ENCODE peak calls at places on chromosomes 12 and 14, in four cellular contexts. One of them, this sample, is unnamed.

GRCh38 chr12:55673638-55674037 is 34.1 kb downstream of the ITGA7 start:
- DNase-seq in adrenal gland: no peak
- DNase-seq in colonic mucosa: no peak
- DNase-seq in prostate gland: no peak
- DNase-seq in this sample: no peak

GRCh38 chr14:94392510-94392935 is 4.1 kb upstream of the SERPINA1 start:
- DNase-seq in prostate gland: no peak
- DNase-seq in adrenal gland: peak
- DNase-seq in colonic mucosa: no peak
- DNase-seq in this sample: peak

GRCh38 chr14:22422238-22422637 is 166.8 kb downstream of the DAD1 start:
- DNase-seq in adrenal gland: no peak
- DNase-seq in prostate gland: no peak
- DNase-seq in colonic mucosa: no peak
- DNase-seq in this sample: no peak

GRCh38 chr12:4797096-4797495 is 76.9 kb downstream of the GALNT8 start:
- DNase-seq in adrenal gland: no peak
- DNase-seq in prostate gland: no peak
- DNase-seq in colonic mucosa: no peak
- DNase-seq in this sample: no peak

GRCh38 chr12:75190846-75191245 is 18.8 kb downstream of the KCNC2 start:
- DNase-seq in adrenal gland: no peak
- DNase-seq in colonic mucosa: no peak
- DNase-seq in prostate gland: no peak
- DNase-seq in this sample: no peak

GRCh38 chr14:99832326-99832725 is 39.1 kb downstream of the EML1 start:
- DNase-seq in adrenal gland: no peak
- DNase-seq in prostate gland: no peak
- DNase-seq in colonic mucosa: no peak
- DNase-seq in this sample: no peak

GRCh38 chr12:126782083-126782482 is 1484.9 kb upstream of the TMEM132C start:
- DNase-seq in prostate gland: no peak
- DNase-seq in colonic mucosa: no peak
- DNase-seq in adrenal gland: no peak
- DNase-seq in this sample: no peak

GRCh38 chr12:69739287-69740191 is 879 bp downstream of the RAB3IP start:
- DNase-seq in colonic mucosa: peak
- DNase-seq in adrenal gland: peak
- DNase-seq in prostate gland: peak
- DNase-seq in this sample: peak

GRCh38 chr12:131095826-131096680 is 142.3 kb downstream of the ADGRD1 start:
- DNase-seq in prostate gland: no peak
- DNase-seq in colonic mucosa: no peak
- DNase-seq in adrenal gland: no peak
- DNase-seq in this sample: no peak

GRCh38 chr14:68079941-68080697 is 260.5 kb downstream of the RAD51B start:
- DNase-seq in prostate gland: no peak
- DNase-seq in colonic mucosa: no peak
- DNase-seq in adrenal gland: no peak
- DNase-seq in this sample: no peak

GRCh38 chr12:65894624-65895023 is 70.3 kb downstream of the HMGA2 start:
- DNase-seq in colonic mucosa: no peak
- DNase-seq in prostate gland: no peak
- DNase-seq in adrenal gland: no peak
- DNase-seq in this sample: no peak

GRCh38 chr14:32608880-32609279 is 279.8 kb downstream of the AKAP6 start:
- DNase-seq in prostate gland: no peak
- DNase-seq in colonic mucosa: no peak
- DNase-seq in adrenal gland: no peak
- DNase-seq in this sample: no peak

GRCh38 chr12:4238577-4238976 is 35.0 kb upstream of the CCND2 start:
- DNase-seq in adrenal gland: no peak
- DNase-seq in prostate gland: no peak
- DNase-seq in colonic mucosa: no peak
- DNase-seq in this sample: no peak

GRCh38 chr12:115267464-115267863 is 583.5 kb upstream of the TBX3 start:
- DNase-seq in prostate gland: no peak
- DNase-seq in colonic mucosa: no peak
- DNase-seq in adrenal gland: no peak
- DNase-seq in this sample: no peak

GRCh38 chr12:89889051-89889450 is 180.4 kb upstream of the ATP2B1 start:
- DNase-seq in prostate gland: no peak
- DNase-seq in colonic mucosa: no peak
- DNase-seq in adrenal gland: no peak
- DNase-seq in this sample: no peak

GRCh38 chr14:37144729-37145363 is 27.6 kb downstream of the SLC25A21 start:
- DNase-seq in adrenal gland: no peak
- DNase-seq in prostate gland: no peak
- DNase-seq in colonic mucosa: no peak
- DNase-seq in this sample: no peak

GRCh38 chr14:100141133-100141497 is 18.3 kb downstream of the DEGS2 start:
- DNase-seq in prostate gland: no peak
- DNase-seq in colonic mucosa: no peak
- DNase-seq in adrenal gland: no peak
- DNase-seq in this sample: no peak

GRCh38 chr12:106757623-106758348 is 16.7 kb upstream of the RIC8B start:
- DNase-seq in colonic mucosa: no peak
- DNase-seq in adrenal gland: no peak
- DNase-seq in prostate gland: no peak
- DNase-seq in this sample: no peak

GRCh38 chr12:90366286-90366685 is 588.7 kb downstream of the CCER1 start:
- DNase-seq in prostate gland: no peak
- DNase-seq in adrenal gland: no peak
- DNase-seq in colonic mucosa: no peak
- DNase-seq in this sample: no peak

GRCh38 chr12:54037360-54038259 is 4.8 kb downstream of the HOXC5 start:
- DNase-seq in colonic mucosa: no peak
- DNase-seq in adrenal gland: no peak
- DNase-seq in prostate gland: no peak
- DNase-seq in this sample: no peak

GRCh38 chr12:105459760-105460325 is 129.4 kb downstream of the C12orf75 start:
- DNase-seq in prostate gland: no peak
- DNase-seq in adrenal gland: peak
- DNase-seq in colonic mucosa: no peak
- DNase-seq in this sample: no peak

GRCh38 chr12:72774023-72774422 is 501.9 kb downstream of the TRHDE start:
- DNase-seq in colonic mucosa: no peak
- DNase-seq in adrenal gland: no peak
- DNase-seq in prostate gland: no peak
- DNase-seq in this sample: no peak

GRCh38 chr12:16325426-16325825 is 22.0 kb upstream of the MGST1 start:
- DNase-seq in adrenal gland: no peak
- DNase-seq in prostate gland: no peak
- DNase-seq in colonic mucosa: peak
- DNase-seq in this sample: no peak

GRCh38 chr12:89528434-89528833 is 2.6 kb upstream of the POC1B start:
- DNase-seq in colonic mucosa: no peak
- DNase-seq in adrenal gland: no peak
- DNase-seq in prostate gland: no peak
- DNase-seq in this sample: no peak

GRCh38 chr14:96424104-96424989 is 32.4 kb downstream of the AK7 start:
- DNase-seq in adrenal gland: peak
- DNase-seq in prostate gland: peak
- DNase-seq in colonic mucosa: peak
- DNase-seq in this sample: peak

GRCh38 chr12:79187032-79187431 is 322.5 kb downstream of the SYT1 start:
- DNase-seq in prostate gland: no peak
- DNase-seq in colonic mucosa: no peak
- DNase-seq in adrenal gland: no peak
- DNase-seq in this sample: no peak

DNA sequence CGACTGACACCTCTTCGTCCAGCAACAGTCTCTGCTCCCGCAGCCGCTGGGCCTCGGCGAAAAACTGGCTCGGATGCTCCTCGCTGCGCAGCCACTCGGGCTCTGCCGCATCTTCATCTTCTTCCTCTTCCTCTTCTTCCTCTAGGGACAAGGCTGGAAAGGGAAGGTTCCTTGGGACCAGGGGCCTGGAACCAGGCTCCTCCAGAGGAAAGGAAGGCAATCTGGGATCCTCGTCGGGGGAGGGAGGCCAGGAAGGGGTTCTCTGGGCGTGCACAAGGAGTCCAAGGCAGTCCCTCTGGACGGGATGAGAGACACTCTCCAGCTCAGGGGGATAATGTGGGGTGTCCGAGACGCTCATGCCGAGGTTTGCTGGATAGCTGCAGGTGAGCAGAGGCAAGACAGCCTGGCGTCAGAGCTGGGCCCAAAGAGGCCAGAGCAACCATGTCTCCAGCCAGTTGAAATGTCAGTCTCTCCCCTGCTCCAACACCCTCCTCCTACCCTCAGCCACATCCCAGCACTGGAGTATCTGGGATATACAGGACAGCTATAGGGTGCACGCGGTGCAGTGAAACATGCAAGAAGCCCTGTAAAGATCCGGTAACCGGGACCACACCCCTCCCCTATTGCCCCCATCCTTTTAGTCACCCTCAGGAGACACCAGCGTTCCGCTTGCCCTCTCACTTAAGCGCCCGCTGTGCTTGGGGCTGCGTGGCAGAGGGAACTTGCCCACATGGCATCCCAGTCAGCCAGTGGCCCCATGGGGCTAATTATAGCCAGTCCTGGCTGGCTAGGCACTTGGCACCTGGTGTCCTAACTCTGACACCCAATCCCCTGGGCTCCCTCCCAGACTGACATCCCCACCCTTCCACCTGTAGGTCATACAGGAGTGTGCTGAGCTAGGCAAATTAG is at the start of gene KLHL33:
- DNase-seq in prostate gland: no peak
- DNase-seq in adrenal gland: no peak
- DNase-seq in colonic mucosa: no peak
- DNase-seq in this sample: no peak
- H3K4me3 ChIP-seq in prostate gland: peak
- H3K4me3 ChIP-seq in adrenal gland: no peak
- H3K4me3 ChIP-seq in colonic mucosa: no peak
- H3K4me3 ChIP-seq in this sample: no peak

GRCh38 chr14:70812124-70812818 is 3.0 kb upstream of the MAP3K9 start:
- DNase-seq in prostate gland: no peak
- DNase-seq in adrenal gland: no peak
- DNase-seq in colonic mucosa: no peak
- DNase-seq in this sample: no peak
- H3K4me3 ChIP-seq in prostate gland: no peak
- H3K4me3 ChIP-seq in adrenal gland: no peak
- H3K4me3 ChIP-seq in colonic mucosa: no peak
- H3K4me3 ChIP-seq in this sample: no peak

DNA sequence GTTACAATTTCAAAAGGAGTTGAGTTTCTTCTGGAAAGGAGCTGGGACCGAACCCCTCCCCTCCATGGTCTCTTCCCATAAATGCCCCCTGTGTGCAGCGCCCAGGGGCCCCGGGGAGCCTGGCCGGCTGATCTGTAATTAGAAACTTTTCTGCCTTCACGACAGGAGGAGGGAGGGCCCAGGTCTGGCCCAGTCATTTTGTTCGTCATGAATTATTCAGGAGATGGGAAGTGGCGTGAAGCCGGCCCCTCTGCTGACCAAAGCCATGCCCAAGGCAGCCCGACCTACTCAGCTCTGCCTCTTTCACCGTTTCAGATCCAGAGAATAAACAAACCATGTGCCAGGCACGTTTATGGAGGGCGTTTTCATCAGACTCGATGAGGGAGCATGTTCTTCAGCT is 33.3 kb upstream of the MSI1 start:
- DNase-seq in prostate gland: no peak
- DNase-seq in adrenal gland: peak
- DNase-seq in colonic mucosa: no peak
- DNase-seq in this sample: no peak
- H3K4me3 ChIP-seq in prostate gland: no peak
- H3K4me3 ChIP-seq in adrenal gland: no peak
- H3K4me3 ChIP-seq in colonic mucosa: no peak
- H3K4me3 ChIP-seq in this sample: no peak

DNA sequence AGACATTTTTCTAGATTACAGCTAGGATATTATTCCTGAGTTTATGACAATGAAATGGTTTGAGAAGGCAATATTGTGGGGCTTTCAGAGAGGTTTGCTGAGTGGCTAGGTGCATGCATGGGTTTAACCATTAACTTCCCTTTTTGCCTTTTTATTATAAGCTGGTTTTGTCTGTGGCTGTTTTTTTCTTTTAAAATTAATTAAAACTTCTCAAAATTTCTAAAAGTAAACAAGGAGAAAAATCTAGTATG is 104.0 kb upstream of the BCAT1 start:
- DNase-seq in prostate gland: no peak
- DNase-seq in colonic mucosa: no peak
- DNase-seq in adrenal gland: no peak
- DNase-seq in this sample: no peak
- H3K4me3 ChIP-seq in prostate gland: no peak
- H3K4me3 ChIP-seq in colonic mucosa: no peak
- H3K4me3 ChIP-seq in adrenal gland: no peak
- H3K4me3 ChIP-seq in this sample: peak

GRCh38 chr14:28766505-28767238 is at the start of gene FOXG1:
- DNase-seq in colonic mucosa: no peak
- DNase-seq in adrenal gland: no peak
- DNase-seq in prostate gland: no peak
- DNase-seq in this sample: no peak
- H3K4me3 ChIP-seq in colonic mucosa: peak
- H3K4me3 ChIP-seq in adrenal gland: no peak
- H3K4me3 ChIP-seq in prostate gland: no peak
- H3K4me3 ChIP-seq in this sample: no peak